ENCODE peak calls at places on chromosomes 7 and 10, in nine cellular contexts. G is activated CD8-positive, alpha-beta T cell treated with anti-CD3 and anti-CD28 coated beads for 36 hours; L is H9; B is kidney epithelial cell; R is IMR-90; S is cardiac fibroblast; Z is psoas muscle; V is hepatocyte; P is upper lobe of right lung. K is an unnamed sample.

GRCh38 chr10:8445353-8445752 is 390.9 kb downstream of the GATA3 start:
- DNase-seq in G (no peak), L (no peak), B (no peak), R (no peak), S (no peak), Z (no peak), V (no peak), P (no peak), K (no peak)

GRCh38 chr10:26517141-26517890 is 79.2 kb downstream of the APBB1IP start:
- DNase-seq in G (no peak), L (no peak), B (no peak), R (peak), S (no peak), Z (no peak), V (no peak), P (no peak), K (no peak)

GRCh38 chr7:54841772-54842707 is 83.0 kb upstream of the SEC61G start:
- DNase-seq in G (peak), L (peak), B (no peak), R (peak), S (peak), Z (peak), V (no peak), P (no peak), K (no peak)

GRCh38 chr7:80563561-80564327 is 51.9 kb upstream of the GNAT3 start:
- DNase-seq in G (peak), L (no peak), B (no peak), R (no peak), S (no peak), Z (no peak), V (no peak), P (no peak), K (no peak)

GRCh38 chr10:72310636-72311035 is 36.9 kb downstream of the DDIT4 start:
- DNase-seq in G (no peak), L (no peak), B (no peak), R (peak), S (no peak), Z (peak), V (no peak), P (no peak), K (no peak)

GRCh38 chr7:50860174-50860573 is 77.5 kb upstream of the GRB10 start:
- DNase-seq in G (no peak), L (no peak), B (no peak), R (no peak), S (no peak), Z (no peak), V (no peak), P (no peak), K (no peak)

GRCh38 chr10:48895198-48895720 is 44.4 kb downstream of the LRRC18 start:
- DNase-seq in G (no peak), L (no peak), B (no peak), R (no peak), S (no peak), Z (no peak), V (no peak), P (no peak), K (no peak)

GRCh38 chr10:96743988-96744585 is 23.8 kb upstream of the PIK3AP1 start:
- DNase-seq in G (no peak), L (no peak), B (no peak), R (peak), S (peak), Z (no peak), V (peak), P (no peak), K (no peak)

GRCh38 chr7:84536256-84536870 is 341.8 kb upstream of the SEMA3A start:
- DNase-seq in G (no peak), L (no peak), B (peak), R (no peak), S (peak), Z (no peak), V (no peak), P (no peak), K (no peak)

GRCh38 chr7:155656891-155657290 is 12.4 kb downstream of the RBM33 start:
- DNase-seq in G (no peak), L (no peak), B (no peak), R (no peak), S (no peak), Z (no peak), V (no peak), P (no peak), K (no peak)

GRCh38 chr7:12814107-12814506 is 126.7 kb downstream of the ARL4A start:
- DNase-seq in G (no peak), L (no peak), B (no peak), R (no peak), S (no peak), Z (no peak), V (no peak), P (no peak), K (no peak)

GRCh38 chr10:88657901-88658300 is 6.3 kb upstream of the LIPF start:
- DNase-seq in G (no peak), L (no peak), B (peak), R (peak), S (no peak), Z (no peak), V (no peak), P (no peak), K (no peak)

DNA sequence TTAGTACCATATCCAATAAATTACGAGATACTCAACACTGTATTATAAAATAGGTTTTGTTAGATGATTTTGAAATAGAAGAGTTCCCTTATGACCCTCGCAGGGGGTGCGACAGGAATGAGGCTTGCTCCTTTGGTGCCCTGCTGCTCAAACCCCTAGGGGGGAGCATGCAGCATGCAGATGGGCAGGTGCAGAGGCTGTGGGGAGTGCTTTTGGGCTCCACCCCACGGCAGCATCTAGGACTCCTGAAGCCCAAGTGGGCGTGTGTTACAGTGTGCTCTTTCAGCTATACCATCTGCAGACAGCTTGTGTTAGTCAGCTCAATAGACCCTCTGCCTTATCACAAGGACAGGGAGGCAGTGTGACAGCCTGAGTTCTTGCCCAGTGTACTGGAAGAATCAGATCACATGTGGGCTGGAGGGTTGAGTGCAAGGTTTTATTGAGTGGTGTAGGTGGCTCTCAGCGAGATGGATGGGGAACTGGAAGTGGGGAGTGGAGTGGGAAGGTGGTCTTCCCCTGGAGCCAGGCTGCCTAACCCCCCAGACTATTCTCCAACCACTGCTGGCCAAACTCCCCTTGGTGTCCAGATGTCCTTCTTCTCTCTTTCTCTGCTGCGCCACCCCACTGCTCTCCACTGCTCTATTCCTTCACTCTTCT is 3.1 kb upstream of the MRC1 start:
- DNase-seq in G (peak), L (no peak), B (no peak), R (no peak), S (no peak), Z (no peak), V (no peak), P (no peak), K (no peak)
- TF ChIP-seq CTCF in G (peak), L (peak), B (peak), R (no peak), S (no peak), Z (no peak), V (no peak), P (peak), K (no peak)

DNA sequence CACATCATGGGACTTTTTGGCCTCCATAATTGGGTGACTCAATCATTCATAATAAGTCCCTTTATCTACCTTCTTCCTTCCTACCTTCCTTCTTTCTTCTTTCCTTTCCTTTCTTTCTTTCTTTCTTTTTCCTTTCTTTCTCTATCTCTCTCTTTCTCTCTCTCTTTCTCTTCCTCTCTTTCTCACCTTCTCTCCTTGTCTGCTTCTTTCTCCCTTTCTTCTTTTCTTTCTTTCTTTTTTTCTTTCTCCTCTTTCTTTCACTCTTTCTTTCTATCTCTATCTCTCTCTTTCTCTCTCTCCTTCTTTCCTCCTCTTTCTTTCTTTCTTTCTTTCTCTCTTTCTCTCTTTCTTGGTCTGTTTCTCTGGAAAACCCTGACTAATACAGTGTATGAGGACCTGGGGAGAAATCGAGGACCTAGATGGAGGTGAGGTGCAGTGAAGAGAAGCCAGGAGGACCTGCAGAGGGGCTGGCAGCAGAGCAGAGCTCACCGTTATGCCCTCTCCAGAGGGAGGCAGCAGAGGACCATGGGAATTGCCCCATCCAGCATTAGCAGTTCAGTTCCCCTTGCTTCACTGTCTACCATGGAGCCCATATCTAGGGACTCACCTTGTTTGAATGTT is 52.7 kb upstream of the BTRC start:
- DNase-seq in G (peak), L (peak), B (no peak), R (peak), S (peak), Z (peak), V (peak), P (no peak), K (peak)
- TF ChIP-seq CTCF in G (peak), L (peak), B (peak), R (peak), S (peak), Z (peak), V (peak), P (peak), K (peak)

DNA sequence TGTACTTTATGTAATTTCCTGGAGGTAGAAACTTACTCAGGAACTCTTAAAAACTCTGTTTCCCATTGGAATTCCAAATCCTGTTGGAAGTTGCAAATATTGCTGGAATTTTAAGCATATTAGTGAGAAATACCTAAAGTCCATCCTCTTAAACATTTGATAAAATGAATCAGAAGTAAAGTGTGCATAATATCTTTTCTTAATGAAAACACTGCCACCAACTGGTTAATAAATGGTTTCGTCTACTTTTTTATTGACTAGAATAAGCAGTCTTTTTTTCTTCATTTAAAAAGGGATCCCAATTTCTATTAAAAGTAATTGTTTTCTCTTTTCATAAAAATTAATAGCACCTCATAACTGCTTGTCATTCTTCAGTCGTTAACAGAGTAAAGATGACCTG is 28.3 kb downstream of the NPS start:
- DNase-seq in G (no peak), L (no peak), B (no peak), R (peak), S (peak), Z (no peak), V (no peak), P (no peak), K (no peak)
- TF ChIP-seq CTCF in G (peak), L (peak), B (no peak), R (peak), S (no peak), Z (no peak), V (peak), P (peak), K (no peak)

DNA sequence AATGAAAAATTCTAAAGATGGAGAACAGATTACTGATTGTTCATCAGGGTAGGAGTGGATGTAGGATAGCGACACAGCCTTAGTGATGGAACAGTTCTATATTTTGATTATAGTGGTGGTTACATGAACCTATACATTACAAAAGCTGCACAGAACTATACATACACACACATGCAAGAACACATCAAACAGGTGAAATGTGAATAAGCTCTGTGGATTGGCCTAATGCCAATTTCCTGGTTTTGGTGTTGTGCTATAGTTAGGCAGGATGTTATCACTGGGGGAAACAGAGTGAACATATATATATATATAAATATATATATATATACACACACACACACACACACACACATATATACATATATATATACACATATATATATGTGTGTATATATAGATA is 76.4 kb upstream of the PIK3CG start:
- DNase-seq in G (no peak), L (no peak), B (no peak), R (no peak), S (no peak), Z (no peak), V (no peak), P (no peak), K (no peak)
- TF ChIP-seq CTCF in G (no peak), L (no peak), B (no peak), R (no peak), S (no peak), Z (no peak), V (no peak), P (no peak), K (no peak)

GRCh38 chr7:16431646-16432424 is 10.5 kb upstream of the CRPPA start:
- DNase-seq in G (peak), L (no peak), B (no peak), R (no peak), S (no peak), Z (no peak), V (peak), P (no peak), K (peak)
- TF ChIP-seq CTCF in G (peak), L (peak), B (peak), R (peak), S (peak), Z (peak), V (peak), P (peak), K (peak)

DNA sequence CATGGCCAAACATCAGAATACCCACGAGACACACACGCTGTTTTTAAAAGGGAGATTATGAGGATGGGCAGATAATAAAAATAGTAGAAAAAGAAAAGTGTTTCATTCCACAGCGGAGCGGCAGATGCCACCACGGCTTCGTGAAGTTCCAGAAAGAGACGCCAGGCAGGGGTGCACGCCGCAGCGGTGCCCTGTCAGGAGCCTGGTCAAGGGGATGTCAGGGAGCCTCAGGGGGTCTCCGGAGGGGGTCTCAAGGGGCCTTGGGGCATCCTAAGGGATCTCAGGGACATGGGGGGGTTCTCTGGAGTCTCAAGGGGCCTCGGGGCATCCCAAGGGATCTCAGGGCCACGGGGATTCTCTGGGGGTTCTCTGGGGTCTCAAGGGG is 253.4 kb downstream of the ZMYND11 start:
- DNase-seq in G (no peak), L (no peak), B (no peak), R (no peak), S (no peak), Z (no peak), V (no peak), P (no peak), K (no peak)
- TF ChIP-seq CTCF in G (no peak), L (no peak), B (no peak), R (no peak), S (no peak), Z (no peak), V (no peak), P (no peak), K (no peak)

GRCh38 chr7:141646826-141647480 is 55.0 kb downstream of the DENND11 start:
- DNase-seq in G (no peak), L (no peak), B (no peak), R (peak), S (no peak), Z (no peak), V (no peak), P (no peak), K (no peak)

GRCh38 chr7:141640239-141640840 is 61.6 kb downstream of the DENND11 start:
- DNase-seq in G (no peak), L (no peak), B (no peak), R (peak), S (no peak), Z (no peak), V (no peak), P (no peak), K (no peak)

GRCh38 chr7:141645188-141645587 is 56.8 kb downstream of the DENND11 start:
- DNase-seq in G (no peak), L (no peak), B (no peak), R (no peak), S (no peak), Z (no peak), V (no peak), P (no peak), K (no peak)

DNA sequence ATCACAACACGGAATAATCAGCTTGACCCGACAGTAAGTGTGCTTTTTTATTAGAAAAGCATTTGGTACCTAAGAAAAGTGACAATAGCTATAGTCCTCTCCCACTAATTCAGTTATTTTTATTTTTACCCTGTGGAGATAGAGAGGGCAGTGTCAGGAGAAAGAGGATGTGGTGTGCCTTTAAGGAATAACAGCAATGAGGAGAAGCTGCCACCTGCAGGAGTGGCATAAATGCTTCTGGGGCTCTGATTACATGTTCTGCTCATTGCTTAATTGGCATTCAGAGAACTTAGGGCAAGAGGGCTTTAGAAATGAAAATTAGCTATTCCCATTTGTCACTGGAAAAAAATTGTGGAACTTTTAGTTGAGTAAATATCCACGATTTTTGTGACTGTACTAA is 60.1 kb downstream of the DENND11 start:
- DNase-seq in G (no peak), L (no peak), B (no peak), R (no peak), S (no peak), Z (no peak), V (no peak), P (no peak), K (no peak)
- TF ChIP-seq CTCF in G (no peak), L (peak), B (no peak), R (no peak), S (no peak), Z (no peak), V (no peak), P (no peak), K (no peak)

DNA sequence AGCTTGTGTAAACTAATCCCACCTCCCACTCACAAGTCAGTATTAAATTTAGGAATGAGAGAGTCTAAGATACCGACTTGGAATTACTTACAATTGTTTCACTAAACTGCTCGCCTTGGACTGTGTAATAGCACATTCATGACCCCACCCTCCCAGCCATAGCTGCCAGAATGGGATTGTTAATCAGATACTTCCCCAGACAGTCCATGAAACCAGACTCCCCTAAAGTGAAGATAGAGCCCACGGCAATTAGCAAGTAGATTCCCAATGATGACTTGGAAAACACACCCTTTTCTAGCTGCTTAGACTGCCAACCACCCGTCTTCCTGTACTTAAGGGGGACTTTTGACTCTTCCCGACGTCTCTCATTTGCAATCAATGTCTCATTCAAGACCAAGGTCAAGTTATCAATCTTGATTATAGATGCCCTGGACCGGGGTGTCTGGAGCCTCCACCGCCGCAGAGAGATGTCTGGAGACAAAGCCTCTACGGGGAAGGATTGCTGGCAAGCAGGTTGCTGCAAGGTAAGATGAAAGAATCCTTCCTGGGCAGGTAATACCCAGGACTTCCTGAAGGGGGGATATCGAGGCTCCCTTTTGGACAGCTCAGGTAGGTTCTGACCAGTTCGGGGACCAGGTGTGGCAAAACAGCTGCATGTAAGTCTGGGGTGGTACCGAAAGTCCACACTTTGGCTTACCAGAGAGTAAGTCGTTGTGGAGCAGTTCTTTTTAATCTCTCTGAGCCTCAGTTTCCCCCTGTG is 12.6 kb upstream of the CUX1 start:
- DNase-seq in G (peak), L (peak), B (no peak), R (no peak), S (no peak), Z (no peak), V (peak), P (no peak), K (no peak)
- TF ChIP-seq CTCF in G (peak), L (peak), B (peak), R (no peak), S (no peak), Z (no peak), V (peak), P (peak), K (no peak)